ENCODE peak calls at places on chromosomes 1 and 21, in four cellular contexts. T, N, O and A are unnamed samples.

GRCh38 chr1:155062151-155062686 is 1.3 kb upstream of the EFNA4 start:
- DNase-seq in O (no peak), T (peak), N (no peak), A (no peak)

GRCh38 chr1:156143765-156144489 is 9.5 kb upstream of the SEMA4A start:
- DNase-seq in N (no peak), T (no peak), O (no peak), A (no peak)

GRCh38 chr1:248007778-248008177 is 5.7 kb upstream of the OR2L5 start:
- DNase-seq in T (no peak), N (no peak), O (no peak), A (no peak)

GRCh38 chr1:155514582-155515187 is 47.9 kb downstream of the ASH1L start:
- DNase-seq in O (peak), N (no peak), T (no peak), A (no peak)

GRCh38 chr1:154407021-154407865 is 2.1 kb downstream of the IL6R start:
- DNase-seq in N (peak), O (peak), T (no peak), A (no peak)

GRCh38 chr1:49356594-49356993 is 579.9 kb upstream of the BEND5 start:
- DNase-seq in N (no peak), T (no peak), O (no peak), A (no peak)

GRCh38 chr1:32240140-32240951 is 6.7 kb upstream of the FAM167B start:
- DNase-seq in O (peak), N (no peak), T (no peak), A (no peak)

GRCh38 chr1:12019858-12020509 is 686 bp downstream of the MIIP start:
- DNase-seq in N (no peak), T (peak), O (peak), A (no peak)

GRCh38 chr1:176843352-176844297 is 320.9 kb downstream of the ASTN1 start:
- DNase-seq in T (peak), O (peak), N (no peak), A (no peak)

GRCh38 chr1:100794719-100795645 is 75.4 kb downstream of the VCAM1 start:
- DNase-seq in N (no peak), O (no peak), T (no peak), A (no peak)

GRCh38 chr1:19328486-19328885 is 16.4 kb downstream of the SLC66A1 start:
- DNase-seq in O (no peak), N (no peak), T (no peak), A (no peak)

GRCh38 chr1:150234647-150235435 is 1.1 kb downstream of the ANP32E start:
- DNase-seq in N (peak), O (peak), T (peak), A (peak)

GRCh38 chr1:99737016-99737415 is 29.4 kb downstream of the FRRS1 start:
- DNase-seq in O (peak), T (peak), N (no peak), A (no peak)

GRCh38 chr1:75342799-75343198 is 208.6 kb downstream of the LHX8 start:
- DNase-seq in O (no peak), N (no peak), T (no peak), A (no peak)

GRCh38 chr21:27423906-27424595 is 457.2 kb upstream of the ADAMTS5 start:
- DNase-seq in N (no peak), T (no peak), O (no peak), A (no peak)

GRCh38 chr1:177012342-177012741 is 152.2 kb downstream of the ASTN1 start:
- DNase-seq in O (no peak), T (no peak), N (no peak), A (no peak)

GRCh38 chr1:241482761-241483250 is 36.7 kb downstream of the FH start:
- DNase-seq in T (no peak), N (no peak), O (no peak), A (no peak)

GRCh38 chr1:111720274-111720976 is 18.8 kb downstream of the INKA2 start:
- DNase-seq in N (no peak), T (no peak), O (peak), A (no peak)

GRCh38 chr1:187551061-187551460 is 722.3 kb downstream of the PLA2G4A start:
- DNase-seq in O (no peak), T (no peak), N (no peak), A (no peak)

GRCh38 chr1:117636637-117637425 is 31.0 kb downstream of the TENT5C start:
- DNase-seq in T (no peak), O (no peak), N (no peak), A (no peak)

GRCh38 chr21:29092102-29092959 is 18.9 kb upstream of the CCT8 start:
- DNase-seq in N (no peak), T (no peak), O (no peak), A (no peak)

GRCh38 chr21:38804617-38805281 is 980 bp upstream of the ETS2 start:
- DNase-seq in T (peak), N (no peak), O (peak), A (no peak)

GRCh38 chr1:202249846-202250245 is 56.2 kb downstream of the LGR6 start:
- DNase-seq in T (no peak), N (no peak), O (no peak), A (no peak)

GRCh38 chr1:246355421-246356230 is 151.5 kb downstream of the SMYD3 start:
- DNase-seq in T (no peak), O (no peak), N (no peak), A (no peak)

GRCh38 chr21:29704719-29705118 is 235.1 kb downstream of the GRIK1 start:
- DNase-seq in T (no peak), O (no peak), N (no peak), A (no peak)

GRCh38 chr1:33182452-33182851 is 609 bp upstream of the TRIM62 start:
- DNase-seq in N (no peak), O (no peak), T (no peak), A (no peak)

GRCh38 chr1:65221638-65222421 is 73.8 kb downstream of the AK4 start:
- DNase-seq in N (no peak), O (no peak), T (no peak), A (no peak)

GRCh38 chr1:169202836-169203235 is 96.3 kb downstream of the ATP1B1 start:
- DNase-seq in O (no peak), T (no peak), N (no peak), A (no peak)

GRCh38 chr1:198633675-198634121 is 5.1 kb upstream of the PTPRC start:
- DNase-seq in O (peak), N (no peak), T (no peak), A (no peak)

GRCh38 chr21:30044447-30045064 is 104.8 kb upstream of the GRIK1 start:
- DNase-seq in T (peak), O (no peak), N (no peak), A (no peak)

GRCh38 chr1:248404024-248404423 is 1.2 kb downstream of the OR2T1 start:
- DNase-seq in N (peak), T (peak), O (no peak), A (no peak)

GRCh38 chr1:97826820-97827219 is 94.0 kb downstream of the DPYD start:
- DNase-seq in O (no peak), N (no peak), T (no peak), A (no peak)

GRCh38 chr1:152001631-152002584 is 8.2 kb upstream of the S100A10 start:
- DNase-seq in O (peak), N (no peak), T (peak), A (no peak)

GRCh38 chr1:245704765-245705164 is 550.0 kb downstream of the KIF26B start:
- DNase-seq in N (no peak), T (no peak), O (no peak), A (no peak)

GRCh38 chr1:88684482-88685238 is 587 bp downstream of the PKN2 start:
- DNase-seq in O (peak), N (no peak), T (peak), A (peak)
- TF ChIP-seq POLR2AphosphoS5 in O (no peak), N (no peak), T (peak), A (no peak)

GRCh38 chr1:205474571-205474970 is 18.7 kb upstream of the BLACAT1 start:
- DNase-seq in T (no peak), N (no peak), O (no peak), A (no peak)
- TF ChIP-seq SPI1 in T (no peak), N (no peak), O (no peak), A (no peak)

DNA sequence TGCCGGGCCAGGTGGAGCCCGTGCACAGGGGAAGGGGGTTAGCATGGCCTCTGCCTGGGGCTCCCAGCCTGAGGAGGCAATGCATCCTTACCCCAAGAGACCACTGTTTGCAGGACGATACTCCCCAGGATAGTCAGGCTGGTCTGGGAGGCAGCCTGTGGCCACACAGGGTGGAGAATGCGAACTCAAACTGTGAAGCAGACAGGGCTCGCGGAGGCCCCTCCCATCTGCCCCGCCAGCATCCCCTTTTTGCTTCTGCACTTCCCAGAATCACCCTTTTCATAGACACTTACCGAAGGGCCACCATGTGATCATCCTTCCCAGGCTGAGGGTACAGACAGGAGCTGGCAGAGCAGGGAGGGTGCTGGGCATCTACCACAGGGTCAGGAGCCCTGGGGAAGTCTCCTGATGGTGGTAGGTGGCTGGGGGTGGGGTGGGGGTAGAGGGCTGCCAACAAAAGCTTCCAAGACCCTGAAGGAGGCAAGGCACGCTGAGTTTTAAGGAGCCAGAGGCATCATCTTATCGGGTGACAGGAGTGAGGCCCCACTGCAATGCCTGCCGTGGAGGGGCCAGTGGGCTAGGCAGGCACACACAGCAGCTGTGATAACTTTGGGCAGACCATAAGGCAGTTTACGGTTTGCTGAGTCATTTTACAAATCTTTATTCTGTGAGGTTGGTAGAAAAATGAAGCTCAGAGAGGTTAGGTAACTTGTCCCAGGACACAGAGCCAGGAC is 31.3 kb upstream of the BTG2 start:
- DNase-seq in O (peak), T (no peak), N (no peak), A (no peak)
- TF ChIP-seq POLR2AphosphoS5 in O (no peak), T (no peak), N (no peak), A (no peak)

GRCh38 chr1:234533975-234534876 is 55.2 kb upstream of the TARBP1 start:
- DNase-seq in T (no peak), N (no peak), O (no peak), A (no peak)
- TF ChIP-seq SPI1 in T (no peak), N (no peak), O (no peak), A (no peak)

GRCh38 chr1:36162680-36163079 is 6.7 kb downstream of the MAP7D1 start:
- DNase-seq in N (no peak), T (no peak), O (no peak), A (no peak)

GRCh38 chr1:36159614-36160387 is 3.8 kb downstream of the MAP7D1 start:
- DNase-seq in O (no peak), N (no peak), T (no peak), A (no peak)

GRCh38 chr1:36160388-36160948 is 4.5 kb downstream of the MAP7D1 start:
- DNase-seq in T (no peak), N (no peak), O (no peak), A (no peak)

GRCh38 chr1:36161656-36162531 is 5.9 kb downstream of the MAP7D1 start:
- DNase-seq in T (no peak), N (no peak), O (peak), A (no peak)

GRCh38 chr1:36160949-36161485 is 5.1 kb downstream of the MAP7D1 start:
- DNase-seq in T (peak), N (no peak), O (peak), A (no peak)
- TF ChIP-seq POLR2AphosphoS5 in T (no peak), N (peak), O (peak), A (peak)

GRCh38 chr1:17539526-17540254 is at the start of gene ARHGEF10L:
- DNase-seq in O (no peak), T (peak), N (no peak), A (no peak)

GRCh38 chr1:17542696-17543095 is 3.2 kb downstream of the ARHGEF10L start:
- DNase-seq in T (no peak), O (no peak), N (no peak), A (no peak)

GRCh38 chr1:17538428-17539130 is 919 bp upstream of the ARHGEF10L start:
- DNase-seq in O (no peak), T (no peak), N (no peak), A (no peak)

GRCh38 chr1:17539202-17539525 is 334 bp upstream of the ARHGEF10L start:
- DNase-seq in O (no peak), N (no peak), T (no peak), A (no peak)

GRCh38 chr1:17540255-17541001 is 930 bp downstream of the ARHGEF10L start:
- DNase-seq in O (no peak), T (no peak), N (no peak), A (no peak)
- TF ChIP-seq SPI1 in O (no peak), T (no peak), N (no peak), A (no peak)

DNA sequence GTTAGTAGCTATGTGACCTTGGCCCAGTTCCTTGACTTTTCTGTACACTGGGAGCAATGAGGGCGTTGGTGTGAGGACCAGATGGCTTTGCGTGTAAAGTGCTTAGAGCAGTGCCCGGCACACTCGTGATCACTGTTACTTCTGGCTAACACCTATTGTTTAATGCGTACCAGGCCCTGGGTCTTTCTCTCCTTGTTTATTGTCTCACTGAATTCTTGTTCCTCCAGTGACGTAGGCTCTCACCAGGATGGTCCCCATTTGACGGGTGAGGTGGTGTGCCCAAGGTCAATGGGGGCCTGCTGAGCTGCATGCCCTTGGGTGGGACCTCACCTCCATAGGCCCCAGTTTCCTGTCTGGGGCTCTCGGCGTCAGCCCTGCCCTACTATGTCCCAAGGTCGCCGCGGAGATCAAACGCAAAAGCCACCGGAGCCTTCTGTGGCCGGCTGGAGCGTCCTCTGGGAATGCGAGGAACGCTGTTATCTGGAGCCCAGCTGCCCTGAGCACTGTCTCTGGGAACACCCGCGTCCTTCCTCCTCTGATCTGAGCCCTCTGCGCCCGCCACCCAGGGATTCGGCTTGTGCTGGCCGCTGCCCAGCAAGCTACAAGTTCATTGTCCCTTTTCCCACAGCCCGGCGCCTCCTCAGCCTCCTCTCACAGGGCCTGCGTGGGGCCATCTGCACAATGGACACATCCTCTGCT is 28.9 kb downstream of the ALPL start:
- DNase-seq in O (no peak), T (no peak), N (no peak), A (no peak)
- TF ChIP-seq POLR2AphosphoS5 in O (no peak), T (no peak), N (no peak), A (no peak)

DNA sequence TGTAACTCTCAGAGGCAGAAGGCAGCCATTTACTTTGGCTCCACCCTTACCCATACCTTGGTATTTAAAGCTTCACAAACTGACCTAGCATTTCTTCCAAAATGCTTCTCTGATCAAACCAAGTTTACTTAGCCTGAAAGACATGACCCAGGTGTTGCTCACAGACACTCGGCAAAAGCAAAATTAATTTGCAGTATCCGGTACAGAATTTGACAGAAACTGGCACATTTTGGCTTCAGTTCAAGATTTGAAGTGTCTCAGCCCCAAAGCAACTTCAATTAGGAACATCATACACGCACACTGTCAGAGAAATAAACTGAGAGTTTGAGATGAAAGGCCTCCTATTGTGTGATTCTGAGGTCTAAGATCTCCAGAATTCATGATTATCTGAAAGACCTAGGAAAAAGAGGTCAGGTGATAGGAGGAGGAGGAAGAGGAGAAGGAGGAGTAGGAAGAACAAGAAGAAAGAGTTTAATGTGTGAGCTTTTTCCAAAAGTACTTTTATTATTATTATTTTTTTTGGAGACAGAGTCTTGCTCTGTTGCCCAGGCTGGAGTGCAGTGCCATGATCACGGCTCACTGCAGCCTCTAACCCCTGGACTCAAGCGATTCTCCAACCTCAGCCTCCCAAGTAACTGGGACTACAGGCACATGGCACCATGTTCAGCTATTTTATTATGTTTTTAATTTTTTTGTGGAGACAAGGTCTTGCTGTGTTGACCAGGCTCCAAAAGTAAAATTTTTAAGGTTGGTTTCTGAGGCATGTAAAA is 143.6 kb downstream of the SLC45A1 start:
- DNase-seq in N (no peak), O (no peak), T (no peak), A (no peak)
- TF ChIP-seq SPI1 in N (no peak), O (no peak), T (no peak), A (no peak)

DNA sequence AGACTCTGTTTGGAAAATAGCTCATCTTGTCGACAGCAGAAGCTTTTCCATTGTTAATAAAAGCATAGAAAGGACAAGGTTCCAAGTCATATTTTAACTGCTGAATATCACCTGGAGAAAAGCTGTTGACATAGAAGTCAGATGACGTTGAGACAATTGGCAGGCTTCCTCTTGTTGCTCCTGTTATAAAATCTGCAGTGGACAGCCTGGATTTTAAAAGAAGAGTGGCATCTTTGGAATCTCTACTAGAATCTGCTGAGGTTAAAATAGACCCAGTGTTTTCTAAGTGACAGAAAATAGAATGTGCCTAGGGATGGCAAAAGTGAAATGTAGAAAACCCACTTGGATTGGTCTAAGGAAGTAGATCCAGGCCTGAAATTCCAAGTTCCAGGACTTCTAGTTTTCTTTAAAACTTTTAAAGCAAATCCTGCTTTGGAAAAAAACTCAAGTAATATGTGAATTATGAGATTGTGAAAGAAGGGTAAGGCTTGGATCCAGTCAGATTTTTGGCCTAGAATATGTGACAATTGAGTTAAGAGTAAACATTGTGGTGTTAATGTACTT is 53.6 kb upstream of the NEXN start:
- DNase-seq in O (no peak), T (no peak), N (no peak), A (no peak)
- TF ChIP-seq POLR2AphosphoS5 in O (no peak), T (no peak), N (no peak), A (no peak)